ENCODE peak calls at places on chromosome 10, in five cellular contexts. U is adipocyte; O is naive thymus-derived CD4-positive, alpha-beta T cell; G is prostate gland; M is ovary. R is an unnamed sample.

GRCh38 chr10:71243756-71244637 is 31.6 kb downstream of the UNC5B start:
- DNase-seq in U (peak), O (no peak), G (no peak), M (peak), R (no peak)

GRCh38 chr10:125025341-125025740 is 83.4 kb downstream of the ZRANB1 start:
- DNase-seq in U (peak), O (no peak), G (no peak), M (no peak), R (no peak)

GRCh38 chr10:71684356-71685173 is 35.0 kb downstream of the C10orf105 start:
- DNase-seq in U (no peak), O (no peak), G (no peak), M (no peak), R (peak)

GRCh38 chr10:71357792-71358265 is 38.8 kb downstream of the SLC29A3 start:
- DNase-seq in U (no peak), O (no peak), G (no peak), M (peak), R (no peak)

GRCh38 chr10:98374176-98374969 is 40.6 kb downstream of the PYROXD2 start:
- DNase-seq in U (peak), O (no peak), G (no peak), M (no peak), R (no peak)

GRCh38 chr10:31770307-31770902 is 158.2 kb downstream of the ARHGAP12 start:
- DNase-seq in U (no peak), O (peak), G (no peak), M (no peak), R (peak)

GRCh38 chr10:91296471-91296870 is 76.0 kb downstream of the PCGF5 start:
- DNase-seq in U (no peak), O (no peak), G (no peak), M (no peak), R (peak)

GRCh38 chr10:12875100-12875499 is 126.4 kb downstream of the CCDC3 start:
- DNase-seq in U (peak), O (no peak), G (peak), M (peak), R (no peak)

GRCh38 chr10:101779544-101780186 is 3.6 kb downstream of the NPM3 start:
- DNase-seq in U (peak), O (peak), G (peak), M (peak), R (peak)

GRCh38 chr10:32073676-32074075 is 17.5 kb upstream of the KIF5B start:
- DNase-seq in U (no peak), O (no peak), G (no peak), M (no peak), R (no peak)

GRCh38 chr10:79355420-79356010 is 8.2 kb downstream of the PPIF start:
- DNase-seq in U (no peak), O (no peak), G (no peak), M (no peak), R (no peak)

GRCh38 chr10:116926426-116926825 is 77.1 kb downstream of the ENO4 start:
- DNase-seq in U (no peak), O (no peak), G (no peak), M (no peak), R (no peak)

GRCh38 chr10:20181408-20181807 is 365.2 kb downstream of the PLXDC2 start:
- DNase-seq in U (no peak), O (no peak), G (no peak), M (no peak), R (no peak)

GRCh38 chr10:24872790-24873182 is 79.6 kb downstream of the PRTFDC1 start:
- DNase-seq in U (no peak), O (no peak), G (no peak), M (no peak), R (no peak)

GRCh38 chr10:68212721-68213352 is 19.1 kb downstream of the ATOH7 start:
- DNase-seq in U (peak), O (peak), G (no peak), M (no peak), R (no peak)

GRCh38 chr10:20100157-20100556 is 283.9 kb downstream of the PLXDC2 start:
- DNase-seq in U (no peak), O (no peak), G (no peak), M (no peak), R (no peak)

GRCh38 chr10:35355971-35356724 is 19.8 kb downstream of the CCNY start:
- DNase-seq in U (no peak), O (no peak), G (no peak), M (no peak), R (no peak)

GRCh38 chr10:60572511-60573194 is 183.0 kb upstream of the ANK3 start:
- DNase-seq in U (peak), O (peak), G (peak), M (peak), R (no peak)

GRCh38 chr10:49009231-49009979 is 69.8 kb upstream of the LRRC18 start:
- DNase-seq in U (peak), O (no peak), G (no peak), M (no peak), R (no peak)

GRCh38 chr10:26221571-26221970 is 5.0 kb downstream of the GAD2 start:
- DNase-seq in U (no peak), O (no peak), G (no peak), M (no peak), R (no peak)

GRCh38 chr10:560314-560992 is 129.0 kb downstream of the DIP2C start:
- DNase-seq in U (no peak), O (no peak), G (no peak), M (no peak), R (no peak)

GRCh38 chr10:73771722-73772279 is 10.0 kb upstream of the CHCHD1 start:
- DNase-seq in U (peak), O (peak), G (peak), M (peak), R (no peak)

GRCh38 chr10:34489973-34490372 is 325.1 kb downstream of the PARD3 start:
- DNase-seq in U (peak), O (no peak), G (no peak), M (no peak), R (no peak)

GRCh38 chr10:123026266-123026665 is 17.5 kb downstream of the ACADSB start:
- DNase-seq in U (no peak), O (no peak), G (no peak), M (no peak), R (no peak)
- H3K4me3 ChIP-seq in U (no peak), O (no peak), G (no peak), M (no peak), R (no peak)

GRCh38 chr10:104641150-104642000 is at the start of gene SORCS3:
- DNase-seq in U (no peak), O (no peak), G (no peak), M (no peak), R (no peak)
- H3K4me3 ChIP-seq in U (no peak), O (no peak), G (no peak), M (no peak), R (no peak)

DNA sequence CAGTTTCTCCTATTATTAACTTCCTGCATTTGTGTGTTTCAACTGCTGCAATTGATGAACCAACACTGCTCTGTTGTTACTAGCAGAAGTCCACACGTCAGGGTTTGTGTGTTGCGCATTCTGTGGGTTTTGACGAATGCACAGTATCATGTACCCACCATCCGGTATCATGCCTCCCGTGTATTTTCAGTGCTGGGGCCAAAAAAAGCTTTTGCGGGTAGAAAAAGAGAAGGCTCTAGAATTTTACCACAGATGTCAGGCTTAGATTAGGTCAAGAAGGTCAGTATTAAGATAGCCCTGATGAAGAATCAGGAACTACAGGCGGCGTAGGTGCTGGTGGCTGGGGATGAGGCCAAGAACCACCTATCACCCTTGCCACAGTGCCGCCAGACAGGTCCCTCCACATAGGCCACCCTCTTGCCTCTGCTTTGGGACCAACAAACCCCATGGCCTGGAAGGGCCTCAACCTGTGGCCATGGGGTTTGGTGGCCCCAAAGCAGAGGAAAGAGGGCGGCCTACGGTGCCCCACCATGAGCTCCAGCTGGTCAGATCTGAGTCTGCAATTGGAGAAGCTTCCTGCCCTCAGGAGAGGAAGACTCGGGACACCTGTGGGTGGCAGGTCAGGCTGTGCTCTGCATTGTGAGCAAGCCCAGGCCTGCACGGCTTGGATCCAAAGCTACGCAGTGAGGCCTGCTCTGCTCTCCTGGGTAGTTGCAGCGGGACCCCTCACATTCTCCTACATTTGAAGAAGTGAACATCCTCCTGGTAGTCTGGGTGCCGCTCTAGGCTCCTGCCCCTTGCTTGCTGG is 71.9 kb downstream of the MKI67 start:
- DNase-seq in U (no peak), O (no peak), G (no peak), M (no peak), R (no peak)
- H3K4me3 ChIP-seq in U (no peak), O (no peak), G (no peak), M (no peak), R (no peak)

GRCh38 chr10:77636967-77637473 is 588 bp downstream of the KCNMA1 start:
- DNase-seq in U (peak), O (no peak), G (no peak), M (no peak), R (no peak)

GRCh38 chr10:77635402-77636227 is 2.0 kb downstream of the KCNMA1 start:
- DNase-seq in U (peak), O (no peak), G (no peak), M (no peak), R (no peak)

GRCh38 chr10:77637474-77637985 is at the start of gene KCNMA1:
- DNase-seq in U (peak), O (no peak), G (no peak), M (no peak), R (no peak)

GRCh38 chr10:77634939-77635338 is 2.7 kb downstream of the KCNMA1 start:
- DNase-seq in U (no peak), O (no peak), G (no peak), M (no peak), R (no peak)

DNA sequence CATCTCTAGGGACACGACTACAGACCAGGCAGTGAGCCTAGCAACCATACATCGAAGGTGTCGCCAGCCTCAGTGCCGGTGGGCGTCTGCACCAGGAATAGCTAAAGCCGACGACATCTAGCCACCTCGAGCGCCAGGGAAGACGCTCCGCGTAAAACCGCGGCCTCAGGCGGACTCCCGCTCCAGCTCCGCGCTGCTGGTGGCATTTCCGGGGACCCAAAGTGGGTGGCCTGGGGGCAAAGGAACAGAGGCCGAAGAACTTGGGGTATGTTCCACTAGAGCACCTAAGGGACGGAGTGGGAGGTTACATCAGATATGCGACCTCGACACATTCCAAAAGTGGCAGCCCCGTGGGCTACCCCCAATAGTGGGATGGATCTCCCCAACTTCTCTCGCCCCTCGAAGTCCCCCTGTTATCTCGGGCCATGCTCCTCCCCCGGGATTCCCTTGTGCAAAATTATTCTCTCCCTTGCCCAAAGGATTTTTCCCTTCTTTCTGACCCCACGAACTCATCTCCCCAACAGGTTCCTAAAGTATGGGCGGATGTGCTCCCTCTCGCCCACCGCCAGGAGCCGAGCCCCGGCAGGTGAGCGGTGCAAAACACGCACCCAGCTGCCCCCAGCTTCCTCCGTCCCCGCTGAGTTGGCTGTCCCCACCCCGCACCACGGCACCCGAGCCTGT is 1.2 kb downstream of the KCNMA1 start:
- DNase-seq in U (peak), O (no peak), G (no peak), M (no peak), R (no peak)
- H3K4me3 ChIP-seq in U (peak), O (no peak), G (peak), M (peak), R (no peak)

GRCh38 chr10:45470098-45471012 is 96.3 kb downstream of the ALOX5 start:
- DNase-seq in U (peak), O (peak), G (peak), M (no peak), R (peak)
- H3K4me3 ChIP-seq in U (no peak), O (no peak), G (no peak), M (no peak), R (no peak)

GRCh38 chr10:6182454-6183098 is 20.2 kb upstream of the PFKFB3 start:
- DNase-seq in U (no peak), O (no peak), G (no peak), M (peak), R (no peak)

GRCh38 chr10:6178581-6178980 is 24.2 kb upstream of the PFKFB3 start:
- DNase-seq in U (no peak), O (no peak), G (no peak), M (no peak), R (no peak)

GRCh38 chr10:6181249-6181648 is 21.5 kb upstream of the PFKFB3 start:
- DNase-seq in U (no peak), O (no peak), G (no peak), M (no peak), R (no peak)

GRCh38 chr10:6179078-6179477 is 23.7 kb upstream of the PFKFB3 start:
- DNase-seq in U (no peak), O (no peak), G (no peak), M (no peak), R (no peak)

GRCh38 chr10:6180480-6181110 is 22.1 kb upstream of the PFKFB3 start:
- DNase-seq in U (no peak), O (no peak), G (no peak), M (no peak), R (no peak)
- H3K4me3 ChIP-seq in U (no peak), O (no peak), G (no peak), M (no peak), R (no peak)

DNA sequence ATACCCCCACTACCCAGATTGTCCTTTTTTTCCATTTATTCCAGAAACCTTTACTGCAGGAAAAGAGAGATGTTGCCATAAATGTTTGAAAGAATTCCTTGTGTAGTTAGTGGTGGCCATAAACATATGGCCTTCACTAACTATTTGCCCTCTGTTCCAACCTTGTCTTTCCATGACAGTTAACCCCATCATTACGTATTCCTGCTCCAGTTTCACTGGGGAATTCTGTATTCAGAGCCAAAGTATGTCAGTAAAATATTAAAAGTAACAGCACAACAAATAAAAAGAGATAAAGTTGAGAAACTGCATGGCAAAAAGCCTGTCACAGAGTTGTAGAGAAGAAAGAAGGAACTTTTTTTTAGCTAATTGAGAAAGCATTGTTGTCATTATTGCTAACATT is 261.3 kb downstream of the BICC1 start:
- DNase-seq in U (no peak), O (no peak), G (no peak), M (no peak), R (no peak)
- H3K4me3 ChIP-seq in U (no peak), O (no peak), G (no peak), M (no peak), R (no peak)

GRCh38 chr10:14332895-14333294 is 2.2 kb upstream of the FRMD4A start:
- DNase-seq in U (no peak), O (no peak), G (no peak), M (no peak), R (no peak)
- H3K4me3 ChIP-seq in U (no peak), O (no peak), G (no peak), M (no peak), R (no peak)

R was measured in Jurkat, Clone E6-1.